ENCODE peak calls at places on chromosomes 2 and 18, in five cellular contexts. Y is fibroblast of lung, R is HL-60, J is dorsolateral prefrontal cortex, N is T-helper 9 cell. U is an unnamed sample.

GRCh38 chr2:43343573-43344304 is 117.3 kb upstream of the ZFP36L2 start:
- DNase-seq in Y (peak), R (no peak), J (no peak), N (no peak), U (peak)

GRCh38 chr2:588041-588645 is 89.1 kb downstream of the TMEM18 start:
- DNase-seq in Y (no peak), R (no peak), J (no peak), N (no peak), U (no peak)

GRCh38 chr2:23926289-23926749 is 604 bp downstream of the ATAD2B start:
- DNase-seq in Y (no peak), R (no peak), J (no peak), N (peak), U (no peak)

GRCh38 chr2:131043199-131044077 is 49.8 kb downstream of the FAM168B start:
- DNase-seq in Y (no peak), R (no peak), J (no peak), N (no peak), U (no peak)

GRCh38 chr2:198975779-198976178 is 482.0 kb downstream of the SATB2 start:
- DNase-seq in Y (no peak), R (no peak), J (no peak), N (no peak), U (no peak)

GRCh38 chr2:179376881-179377280 is 112.2 kb upstream of the SESTD1 start:
- DNase-seq in Y (peak), R (no peak), J (no peak), N (no peak), U (peak)

GRCh38 chr2:186913870-186914269 is 64.9 kb upstream of the ZSWIM2 start:
- DNase-seq in Y (no peak), R (no peak), J (no peak), N (no peak), U (no peak)

GRCh38 chr2:37802899-37803379 is 122.1 kb upstream of the RMDN2 start:
- DNase-seq in Y (peak), R (no peak), J (no peak), N (no peak), U (peak)

GRCh38 chr18:68797901-68798300 is at the start of gene CCDC102B:
- DNase-seq in Y (peak), R (no peak), J (no peak), N (no peak), U (peak)

GRCh38 chr18:76314496-76314895 is 180.5 kb downstream of the ZNF516 start:
- DNase-seq in Y (no peak), R (no peak), J (no peak), N (no peak), U (no peak)

GRCh38 chr2:28152585-28153284 is 239.9 kb upstream of the FOSL2 start:
- DNase-seq in Y (peak), R (no peak), J (no peak), N (no peak), U (no peak)

GRCh38 chr2:20049631-20050030 is 1.8 kb downstream of the LAPTM4A start:
- DNase-seq in Y (peak), R (no peak), J (no peak), N (no peak), U (no peak)

GRCh38 chr2:14826518-14826917 is 194.0 kb downstream of the LRATD1 start:
- DNase-seq in Y (no peak), R (no peak), J (no peak), N (no peak), U (no peak)

GRCh38 chr2:110678457-110679336 is 834 bp upstream of the BUB1 start:
- DNase-seq in Y (peak), R (no peak), J (peak), N (no peak), U (peak)

GRCh38 chr2:17583646-17584045 is 43.1 kb downstream of the VSNL1 start:
- DNase-seq in Y (peak), R (no peak), J (no peak), N (no peak), U (no peak)

GRCh38 chr18:42187611-42188378 is 232.8 kb downstream of the PIK3C3 start:
- DNase-seq in Y (no peak), R (no peak), J (no peak), N (no peak), U (no peak)

GRCh38 chr18:75167137-75167536 is 41.8 kb downstream of the PTGR3 start:
- DNase-seq in Y (no peak), R (no peak), J (no peak), N (no peak), U (no peak)

GRCh38 chr2:1787799-1788477 is 43.6 kb upstream of the PXDN start:
- DNase-seq in Y (no peak), R (no peak), J (peak), N (no peak), U (no peak)

GRCh38 chr2:222972420-222972819 is 79.6 kb upstream of the KCNE4 start:
- DNase-seq in Y (no peak), R (no peak), J (no peak), N (no peak), U (no peak)

GRCh38 chr18:52484977-52485376 is 145.0 kb downstream of the DCC start:
- DNase-seq in Y (no peak), R (no peak), J (no peak), N (no peak), U (no peak)

GRCh38 chr2:196584903-196585302 is 54.6 kb upstream of the CCDC150 start:
- DNase-seq in Y (no peak), R (no peak), J (no peak), N (no peak), U (no peak)

GRCh38 chr2:119678021-119678656 is 862 bp upstream of the TMEM177 start:
- DNase-seq in Y (no peak), R (no peak), J (no peak), N (peak), U (no peak)

GRCh38 chr2:236742936-236743622 is 173.5 kb downstream of the ACKR3 start:
- DNase-seq in Y (no peak), R (no peak), J (no peak), N (no peak), U (peak)

GRCh38 chr18:25650201-25650941 is 298.4 kb upstream of the ZNF521 start:
- DNase-seq in Y (peak), R (no peak), J (no peak), N (no peak), U (peak)

GRCh38 chr2:41709702-41710599 is 337.9 kb upstream of the PKDCC start:
- DNase-seq in Y (no peak), R (no peak), J (no peak), N (no peak), U (no peak)

GRCh38 chr2:240530181-240530580 is 27.6 kb downstream of the ANKMY1 start:
- DNase-seq in Y (no peak), R (no peak), J (no peak), N (no peak), U (no peak)

GRCh38 chr2:27303093-27304025 is 4.9 kb downstream of the UCN start:
- DNase-seq in Y (peak), R (peak), J (peak), N (peak), U (peak)

GRCh38 chr2:37590119-37590571 is 81.3 kb downstream of the CDC42EP3 start:
- DNase-seq in Y (peak), R (no peak), J (no peak), N (no peak), U (peak)

GRCh38 chr2:126399001-126399400 is 257.0 kb upstream of the GYPC start:
- DNase-seq in Y (no peak), R (no peak), J (no peak), N (no peak), U (no peak)

GRCh38 chr2:104656496-104657310 is 197.2 kb upstream of the POU3F3 start:
- DNase-seq in Y (no peak), R (no peak), J (no peak), N (no peak), U (no peak)

GRCh38 chr18:70029163-70029562 is 81.5 kb upstream of the CD226 start:
- DNase-seq in Y (no peak), R (no peak), J (no peak), N (no peak), U (no peak)

GRCh38 chr2:201806442-201806841 is at the start of gene CDK15:
- DNase-seq in Y (peak), R (no peak), J (no peak), N (no peak), U (peak)

GRCh38 chr2:21256006-21256405 is 132.2 kb downstream of the TDRD15 start:
- DNase-seq in Y (no peak), R (peak), J (peak), N (no peak), U (no peak)

GRCh38 chr2:212994976-212995375 is 156.4 kb downstream of the IKZF2 start:
- DNase-seq in Y (peak), R (no peak), J (no peak), N (no peak), U (no peak)

GRCh38 chr18:9918016-9918680 is 4.3 kb downstream of the VAPA start:
- DNase-seq in Y (no peak), R (no peak), J (no peak), N (no peak), U (peak)

GRCh38 chr2:42050350-42051167 is 2.7 kb downstream of the PKDCC start:
- DNase-seq in Y (peak), R (no peak), J (no peak), N (no peak), U (peak)

GRCh38 chr18:75183524-75183923 is 25.4 kb downstream of the PTGR3 start:
- DNase-seq in Y (no peak), R (no peak), J (no peak), N (no peak), U (no peak)

GRCh38 chr2:54482725-54483124 is 26.6 kb downstream of the SPTBN1 start:
- DNase-seq in Y (peak), R (no peak), J (no peak), N (no peak), U (peak)

U was measured in mesenchymal stem cell.